ENCODE peak calls at places on chromosomes 5 and 9, in ten cellular contexts. W is AG04450, B is mammary epithelial cell, D is HCT116, O is cardiac fibroblast, P is pancreas, J is GM20000, Q is heart left ventricle, U is glutamatergic neuron, L is PC-3. G is an unnamed sample.

GRCh38 chr9:113875917-113876805 is at the start of gene ZNF618:
- DNase-seq in W (no peak), B (no peak), D (no peak), O (peak), P (peak), J (peak), Q (peak), U (peak), L (peak), G (no peak)

GRCh38 chr9:100379862-100380261 is 27.1 kb upstream of the TEX10 start:
- DNase-seq in W (peak), B (peak), D (no peak), O (peak), P (no peak), J (no peak), Q (no peak), U (no peak), L (peak), G (peak)

GRCh38 chr5:148418511-148418910 is 34.8 kb downstream of the FBXO38 start:
- DNase-seq in W (no peak), B (no peak), D (no peak), O (peak), P (no peak), J (no peak), Q (no peak), U (no peak), L (no peak), G (no peak)

GRCh38 chr5:620586-621180 is 8.5 kb downstream of the CEP72 start:
- DNase-seq in W (no peak), B (no peak), D (no peak), O (no peak), P (peak), J (no peak), Q (peak), U (no peak), L (no peak), G (no peak)

GRCh38 chr5:137400571-137400970 is 98.6 kb downstream of the SPOCK1 start:
- DNase-seq in W (no peak), B (no peak), D (no peak), O (no peak), P (no peak), J (no peak), Q (no peak), U (no peak), L (no peak), G (no peak)

GRCh38 chr5:34736445-34737119 is 80.5 kb downstream of the RAI14 start:
- DNase-seq in W (no peak), B (peak), D (peak), O (peak), P (no peak), J (no peak), Q (no peak), U (no peak), L (no peak), G (no peak)

GRCh38 chr5:38008198-38008597 is 168.4 kb upstream of the GDNF start:
- DNase-seq in W (no peak), B (no peak), D (no peak), O (no peak), P (no peak), J (no peak), Q (no peak), U (no peak), L (no peak), G (no peak)

GRCh38 chr5:160071521-160072299 is 47.5 kb downstream of the PWWP2A start:
- DNase-seq in W (no peak), B (no peak), D (no peak), O (peak), P (no peak), J (no peak), Q (no peak), U (no peak), L (no peak), G (no peak)

GRCh38 chr5:4000960-4001359 is 405.3 kb downstream of the IRX1 start:
- DNase-seq in W (no peak), B (no peak), D (no peak), O (no peak), P (no peak), J (no peak), Q (no peak), U (peak), L (no peak), G (no peak)

GRCh38 chr9:127126981-127127380 is 4.5 kb upstream of the ANGPTL2 start:
- DNase-seq in W (no peak), B (no peak), D (no peak), O (no peak), P (no peak), J (no peak), Q (no peak), U (no peak), L (no peak), G (no peak)

GRCh38 chr9:71783120-71783523 is 14.8 kb upstream of the CEMIP2 start:
- DNase-seq in W (no peak), B (peak), D (no peak), O (no peak), P (no peak), J (peak), Q (no peak), U (peak), L (peak), G (peak)

GRCh38 chr5:61731946-61732314 is 399.9 kb downstream of the ZSWIM6 start:
- DNase-seq in W (no peak), B (no peak), D (no peak), O (no peak), P (no peak), J (no peak), Q (no peak), U (no peak), L (no peak), G (no peak)

GRCh38 chr5:15948225-15948624 is 231.4 kb downstream of the MARCHF11 start:
- DNase-seq in W (no peak), B (no peak), D (no peak), O (no peak), P (no peak), J (no peak), Q (no peak), U (no peak), L (no peak), G (no peak)

GRCh38 chr9:93114169-93114983 is 18.4 kb downstream of the CARD19 start:
- DNase-seq in W (no peak), B (no peak), D (no peak), O (no peak), P (peak), J (no peak), Q (no peak), U (peak), L (no peak), G (no peak)

GRCh38 chr5:167413503-167413902 is 877.9 kb upstream of the WWC1 start:
- DNase-seq in W (no peak), B (no peak), D (no peak), O (no peak), P (no peak), J (no peak), Q (no peak), U (no peak), L (no peak), G (no peak)

GRCh38 chr9:114477642-114478041 is 27.6 kb downstream of the WHRN start:
- DNase-seq in W (no peak), B (no peak), D (no peak), O (no peak), P (no peak), J (no peak), Q (no peak), U (no peak), L (no peak), G (no peak)

GRCh38 chr5:122165574-122166021 is 36.3 kb downstream of the ZNF474 start:
- DNase-seq in W (no peak), B (no peak), D (no peak), O (peak), P (no peak), J (no peak), Q (no peak), U (no peak), L (no peak), G (no peak)

GRCh38 chr5:55308254-55308836 is 556 bp downstream of the MTREX start:
- DNase-seq in W (no peak), B (peak), D (no peak), O (peak), P (peak), J (peak), Q (no peak), U (no peak), L (no peak), G (no peak)

GRCh38 chr9:6224393-6225154 is 9.0 kb downstream of the IL33 start:
- DNase-seq in W (no peak), B (no peak), D (no peak), O (no peak), P (no peak), J (no peak), Q (no peak), U (no peak), L (no peak), G (no peak)

DNA sequence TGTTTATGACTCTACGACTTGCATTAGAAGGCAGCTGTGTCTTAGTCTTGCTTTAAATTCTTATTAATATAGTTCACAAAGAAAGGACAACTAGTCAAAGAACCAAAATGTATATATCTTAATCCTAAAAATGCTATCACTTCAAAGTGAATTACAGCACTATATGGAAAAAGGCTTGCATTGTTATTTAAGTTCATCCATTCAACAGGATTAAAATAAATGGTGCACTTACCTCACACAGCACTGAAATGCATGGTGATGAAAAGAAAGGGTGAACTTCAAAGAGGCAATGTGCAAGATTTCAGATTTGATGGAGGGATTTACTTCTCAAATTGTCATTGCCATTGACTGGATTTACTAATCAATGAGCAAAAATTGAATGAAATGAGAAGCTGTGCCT is 344.4 kb upstream of the NUDT12 start:
- DNase-seq in W (no peak), B (no peak), D (no peak), O (no peak), P (no peak), J (no peak), Q (no peak), U (no peak), L (no peak), G (no peak)
- TF ChIP-seq CTCF in W (no peak), B (no peak), D (no peak), O (no peak), P (no peak), J (no peak), Q (no peak), U (no peak), L (no peak), G (no peak)

GRCh38 chr9:97638666-97639065 is 5.0 kb downstream of the NCBP1 start:
- DNase-seq in W (no peak), B (no peak), D (no peak), O (peak), P (no peak), J (no peak), Q (no peak), U (no peak), L (peak), G (no peak)
- TF ChIP-seq CTCF in W (peak), B (peak), D (no peak), O (peak), P (no peak), J (no peak), Q (no peak), U (peak), L (peak), G (peak)

GRCh38 chr5:17878541-17878940 is 244.3 kb downstream of the TAF11L14 start:
- DNase-seq in W (no peak), B (no peak), D (no peak), O (peak), P (no peak), J (no peak), Q (no peak), U (no peak), L (peak), G (peak)

GRCh38 chr5:17879276-17879675 is 245.0 kb downstream of the TAF11L14 start:
- DNase-seq in W (no peak), B (peak), D (no peak), O (no peak), P (no peak), J (no peak), Q (no peak), U (no peak), L (peak), G (peak)

GRCh38 chr5:17888155-17888554 is 253.9 kb downstream of the TAF11L14 start:
- DNase-seq in W (no peak), B (no peak), D (no peak), O (no peak), P (no peak), J (no peak), Q (no peak), U (no peak), L (no peak), G (no peak)

GRCh38 chr5:17880869-17881268 is 246.6 kb downstream of the TAF11L14 start:
- DNase-seq in W (no peak), B (no peak), D (no peak), O (no peak), P (no peak), J (no peak), Q (no peak), U (no peak), L (no peak), G (no peak)

GRCh38 chr5:17882760-17883488 is 248.7 kb downstream of the TAF11L14 start:
- DNase-seq in W (no peak), B (peak), D (no peak), O (no peak), P (no peak), J (no peak), Q (no peak), U (no peak), L (peak), G (no peak)
- TF ChIP-seq CTCF in W (no peak), B (peak), D (no peak), O (no peak), P (no peak), J (no peak), Q (no peak), U (no peak), L (peak), G (no peak)

GRCh38 chr5:6574111-6574510 is 58.7 kb downstream of the NSUN2 start:
- DNase-seq in W (no peak), B (no peak), D (no peak), O (no peak), P (peak), J (no peak), Q (no peak), U (no peak), L (no peak), G (no peak)
- TF ChIP-seq CTCF in W (no peak), B (no peak), D (no peak), O (no peak), P (no peak), J (no peak), Q (no peak), U (no peak), L (no peak), G (no peak)